ENCODE peak calls at places on chromosomes 2 and 18, in ten cellular contexts. I is mammary epithelial cell, M is psoas muscle, N is stomach, V is kidney epithelial cell, C is cardiac muscle cell, H is GM23338, D is fibroblast of lung, G is mucosa of descending colon, F is ovary. S is an unnamed sample.

GRCh38 chr18:58572181-58572580 is 56.7 kb downstream of the ALPK2 start:
- DNase-seq in I (peak), M (no peak), N (no peak), V (no peak), C (peak), H (no peak), D (peak), G (no peak), F (no peak), S (no peak)

GRCh38 chr2:113863166-113863565 is 26.7 kb upstream of the ACTR3 start:
- DNase-seq in I (no peak), M (no peak), N (no peak), V (no peak), C (no peak), H (no peak), D (no peak), G (no peak), F (no peak), S (no peak)

GRCh38 chr2:176101862-176102261 is 2.3 kb downstream of the HOXD12 start:
- DNase-seq in I (no peak), M (no peak), N (no peak), V (no peak), C (no peak), H (peak), D (no peak), G (no peak), F (no peak), S (no peak)

GRCh38 chr18:66548747-66549146 is 55.1 kb downstream of the CDH19 start:
- DNase-seq in I (no peak), M (no peak), N (no peak), V (no peak), C (peak), H (peak), D (no peak), G (no peak), F (no peak), S (no peak)

GRCh38 chr2:1282552-1282951 is 130.7 kb upstream of the TPO start:
- DNase-seq in I (no peak), M (no peak), N (no peak), V (no peak), C (peak), H (peak), D (peak), G (no peak), F (peak), S (no peak)

GRCh38 chr18:48949051-48949605 is 1.6 kb downstream of the SMAD7 start:
- DNase-seq in I (peak), M (peak), N (peak), V (no peak), C (no peak), H (no peak), D (no peak), G (peak), F (peak), S (no peak)

GRCh38 chr2:7674606-7675005 is 757.4 kb downstream of the RNF144A start:
- DNase-seq in I (peak), M (no peak), N (no peak), V (no peak), C (no peak), H (no peak), D (no peak), G (no peak), F (no peak), S (no peak)

GRCh38 chr2:18209934-18210639 is 331.6 kb downstream of the KCNS3 start:
- DNase-seq in I (peak), M (no peak), N (no peak), V (peak), C (peak), H (no peak), D (peak), G (no peak), F (no peak), S (peak)

GRCh38 chr2:133821107-133821760 is 253.0 kb upstream of the NCKAP5 start:
- DNase-seq in I (peak), M (no peak), N (no peak), V (no peak), C (peak), H (no peak), D (peak), G (no peak), F (no peak), S (no peak)

GRCh38 chr2:132871829-132872228 is 201.8 kb upstream of the LYPD1 start:
- DNase-seq in I (no peak), M (no peak), N (no peak), V (no peak), C (no peak), H (no peak), D (no peak), G (no peak), F (no peak), S (no peak)

GRCh38 chr2:4992226-4992625 is 700.0 kb upstream of the SOX11 start:
- DNase-seq in I (no peak), M (no peak), N (no peak), V (no peak), C (no peak), H (peak), D (peak), G (no peak), F (no peak), S (peak)

GRCh38 chr2:190088917-190089316 is 26.4 kb upstream of the MSTN start:
- DNase-seq in I (peak), M (no peak), N (peak), V (peak), C (peak), H (peak), D (peak), G (no peak), F (no peak), S (peak)

GRCh38 chr18:76727589-76727988 is 94.8 kb upstream of the ZNF236 start:
- DNase-seq in I (no peak), M (no peak), N (no peak), V (no peak), C (no peak), H (no peak), D (no peak), G (no peak), F (no peak), S (no peak)

GRCh38 chr18:12628706-12629702 is 28.9 kb downstream of the SPIRE1 start:
- DNase-seq in I (peak), M (no peak), N (no peak), V (no peak), C (peak), H (no peak), D (peak), G (no peak), F (no peak), S (no peak)
- H3K4me3 ChIP-seq in I (peak), M (no peak), N (no peak), V (no peak), C (no peak), H (no peak), D (no peak), G (no peak), F (no peak), S (no peak)

DNA sequence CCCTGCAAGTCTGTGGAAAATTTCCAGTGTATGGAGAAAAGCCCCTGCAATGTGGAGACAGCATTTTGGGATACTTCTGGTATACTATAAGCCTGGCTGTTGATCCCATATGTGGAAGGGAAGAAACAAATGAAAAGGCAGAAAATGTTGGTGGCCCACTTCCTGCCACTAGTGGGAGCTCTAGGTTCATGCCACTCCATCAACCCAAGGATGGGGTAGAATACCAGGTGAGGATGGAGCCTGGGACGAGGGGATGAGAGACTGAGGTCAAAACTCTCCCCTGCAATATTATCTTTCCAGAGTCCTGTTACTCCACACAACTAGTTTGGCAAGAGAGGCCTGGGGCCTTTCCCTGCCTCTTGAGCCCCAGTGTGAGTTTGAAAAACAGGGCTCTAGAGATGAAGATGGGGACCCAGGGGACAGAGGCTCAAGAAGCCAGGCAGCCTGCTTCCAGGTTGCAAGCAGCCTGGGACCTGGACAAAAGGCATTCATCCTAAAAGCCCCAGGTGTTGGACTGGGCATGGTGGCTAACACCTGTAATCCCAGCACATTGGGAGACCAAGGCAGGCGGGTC is 31.9 kb downstream of the BMP10 start:
- DNase-seq in I (peak), M (no peak), N (no peak), V (no peak), C (peak), H (peak), D (no peak), G (no peak), F (no peak), S (no peak)
- TF ChIP-seq CTCF in I (peak), M (peak), N (peak), V (peak), C (peak), H (peak), D (peak), G (no peak), F (no peak), S (peak)

GRCh38 chr2:233851169-233851568 is 3.2 kb downstream of the HJURP start:
- DNase-seq in I (no peak), M (no peak), N (no peak), V (no peak), C (no peak), H (no peak), D (no peak), G (no peak), F (no peak), S (no peak)

GRCh38 chr2:233853883-233854240 is 473 bp downstream of the HJURP start:
- DNase-seq in I (no peak), M (no peak), N (no peak), V (no peak), C (no peak), H (no peak), D (no peak), G (no peak), F (no peak), S (no peak)

GRCh38 chr2:233850745-233851144 is 3.6 kb downstream of the HJURP start:
- DNase-seq in I (no peak), M (no peak), N (no peak), V (no peak), C (no peak), H (no peak), D (no peak), G (no peak), F (no peak), S (no peak)

GRCh38 chr2:233853353-233853752 is 982 bp downstream of the HJURP start:
- DNase-seq in I (peak), M (no peak), N (peak), V (no peak), C (no peak), H (no peak), D (no peak), G (no peak), F (no peak), S (no peak)

GRCh38 chr2:233852056-233852455 is 2.3 kb downstream of the HJURP start:
- DNase-seq in I (no peak), M (no peak), N (peak), V (no peak), C (peak), H (no peak), D (no peak), G (no peak), F (no peak), S (no peak)
- H3K4me3 ChIP-seq in I (no peak), M (no peak), N (no peak), V (no peak), C (no peak), H (peak), D (peak), G (no peak), F (no peak), S (no peak)

GRCh38 chr18:45341454-45341853 is 273.8 kb upstream of the SLC14A2 start:
- DNase-seq in I (no peak), M (no peak), N (no peak), V (no peak), C (no peak), H (no peak), D (no peak), G (no peak), F (no peak), S (no peak)
- TF ChIP-seq CTCF in I (no peak), M (no peak), N (no peak), V (no peak), C (no peak), H (peak), D (no peak), G (no peak), F (no peak), S (no peak)

DNA sequence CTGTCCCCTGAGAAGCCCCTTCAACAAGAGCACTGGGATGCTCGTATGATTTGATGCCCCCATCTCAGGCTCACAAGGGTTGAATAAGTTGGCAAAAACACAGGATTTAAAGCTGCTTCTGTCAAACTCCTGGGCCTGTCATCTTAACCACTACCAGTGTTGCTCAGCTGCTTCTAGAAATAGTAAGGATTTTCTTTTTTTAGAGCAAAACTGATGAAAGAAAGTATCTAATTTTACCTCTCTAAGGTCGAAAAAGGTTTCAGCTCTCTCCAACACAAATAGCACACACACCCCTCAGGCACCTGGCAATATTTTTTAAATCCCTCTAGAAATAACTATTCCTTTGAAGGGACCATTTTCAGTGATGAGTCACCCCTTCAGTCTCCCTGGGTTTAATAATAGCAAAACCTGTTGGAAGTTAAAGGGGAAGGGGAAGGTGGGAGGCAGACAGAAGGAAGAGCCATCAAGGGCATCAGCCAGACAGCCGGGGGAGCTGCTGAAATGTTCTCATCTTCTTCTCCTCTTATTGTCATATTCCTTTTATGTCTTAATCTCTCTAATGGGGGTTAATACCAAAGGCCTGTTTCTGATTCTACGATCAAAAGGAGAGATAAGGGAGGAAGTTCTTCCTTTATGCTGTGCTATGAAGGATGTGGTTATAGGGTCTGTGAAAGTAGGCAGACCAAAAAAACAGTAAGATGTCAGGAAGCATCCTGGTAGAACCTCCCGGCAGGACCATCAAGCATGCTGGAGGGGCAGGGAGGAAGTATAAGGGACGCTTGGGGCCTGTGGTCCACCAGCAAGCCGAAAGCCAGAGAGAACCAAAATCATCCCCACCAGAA is 31.9 kb upstream of the SLC35G4 start:
- DNase-seq in I (no peak), M (no peak), N (no peak), V (no peak), C (no peak), H (no peak), D (no peak), G (no peak), F (no peak), S (no peak)
- H3K4me3 ChIP-seq in I (no peak), M (no peak), N (no peak), V (no peak), C (no peak), H (no peak), D (no peak), G (no peak), F (no peak), S (no peak)

GRCh38 chr2:152335851-152336102 is 803 bp downstream of the FMNL2 start:
- DNase-seq in I (no peak), M (peak), N (no peak), V (no peak), C (no peak), H (no peak), D (no peak), G (no peak), F (peak), S (no peak)
- TF ChIP-seq CTCF in I (no peak), M (no peak), N (no peak), V (no peak), C (no peak), H (no peak), D (no peak), G (no peak), F (no peak), S (no peak)

DNA sequence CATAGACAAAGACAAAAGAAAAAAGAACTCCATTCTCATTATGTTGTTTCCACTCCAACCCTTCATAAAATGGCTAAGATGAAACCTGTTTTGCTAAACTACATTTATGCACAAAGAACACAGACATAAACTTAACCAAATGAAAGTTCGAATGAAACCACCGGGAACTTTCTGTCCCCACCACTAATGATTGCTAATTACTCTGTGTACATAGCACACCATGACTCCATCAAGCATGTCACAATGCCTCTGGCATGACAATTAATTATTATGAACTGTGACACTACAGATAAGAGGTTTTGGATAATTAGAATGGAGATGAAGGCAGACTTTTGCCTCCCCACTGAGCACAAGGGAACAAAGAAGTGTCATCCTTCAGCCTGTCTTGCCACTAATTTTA is 1.5 kb downstream of the DAPL1 start:
- DNase-seq in I (no peak), M (no peak), N (no peak), V (no peak), C (no peak), H (no peak), D (no peak), G (no peak), F (no peak), S (no peak)
- H3K4me3 ChIP-seq in I (no peak), M (no peak), N (no peak), V (no peak), C (no peak), H (no peak), D (no peak), G (no peak), F (no peak), S (no peak)

GRCh38 chr2:214310319-214310718 is 100.5 kb upstream of the VWC2L start:
- DNase-seq in I (peak), M (no peak), N (no peak), V (no peak), C (no peak), H (peak), D (no peak), G (no peak), F (no peak), S (no peak)
- TF ChIP-seq CTCF in I (peak), M (peak), N (no peak), V (peak), C (no peak), H (peak), D (no peak), G (no peak), F (no peak), S (peak)

GRCh38 chr2:218381916-218382366 is at the start of gene SLC11A1:
- DNase-seq in I (no peak), M (peak), N (peak), V (no peak), C (no peak), H (no peak), D (no peak), G (peak), F (no peak), S (no peak)
- H3K4me3 ChIP-seq in I (no peak), M (no peak), N (peak), V (no peak), C (no peak), H (no peak), D (no peak), G (no peak), F (no peak), S (no peak)

GRCh38 chr2:230865766-230866703 is 1.3 kb downstream of the ITM2C start:
- DNase-seq in I (peak), M (peak), N (peak), V (no peak), C (peak), H (peak), D (no peak), G (peak), F (no peak), S (no peak)
- TF ChIP-seq CTCF in I (no peak), M (no peak), N (no peak), V (peak), C (peak), H (no peak), D (no peak), G (peak), F (no peak), S (no peak)

S was measured in LNCaP clone FGC.